ENCODE peak calls at places on chromosome 1, in nine cellular contexts. One of them, this sample, is unnamed.

GRCh38 chr1:175602186-175602585 is 141.2 kb downstream of the TNR start:
- DNase-seq in neural crest cell: no peak
- DNase-seq in OCI-LY7: no peak
- DNase-seq in NCI-H2081: no peak
- DNase-seq in NT2/D1: no peak
- DNase-seq in WERI-Rb-1: no peak
- DNase-seq in heart left ventricle: no peak
- DNase-seq in cerebellum: no peak
- DNase-seq in erythroblast: no peak
- DNase-seq in this sample: no peak

GRCh38 chr1:1602321-1602931 is 2.5 kb upstream of the FNDC10 start:
- DNase-seq in WERI-Rb-1: no peak
- DNase-seq in neural crest cell: no peak
- DNase-seq in NCI-H2081: no peak
- DNase-seq in erythroblast: no peak
- DNase-seq in OCI-LY7: no peak
- DNase-seq in NT2/D1: no peak
- DNase-seq in cerebellum: no peak
- DNase-seq in heart left ventricle: no peak
- DNase-seq in this sample: no peak

GRCh38 chr1:182175340-182176068 is 114.0 kb upstream of the ZNF648 start:
- DNase-seq in neural crest cell: no peak
- DNase-seq in NT2/D1: no peak
- DNase-seq in cerebellum: peak
- DNase-seq in WERI-Rb-1: no peak
- DNase-seq in NCI-H2081: peak
- DNase-seq in erythroblast: no peak
- DNase-seq in OCI-LY7: no peak
- DNase-seq in heart left ventricle: no peak
- DNase-seq in this sample: peak

GRCh38 chr1:151993734-151994496 is at the start of gene S100A10:
- DNase-seq in WERI-Rb-1: peak
- DNase-seq in heart left ventricle: peak
- DNase-seq in NCI-H2081: peak
- DNase-seq in NT2/D1: no peak
- DNase-seq in cerebellum: peak
- DNase-seq in neural crest cell: peak
- DNase-seq in erythroblast: peak
- DNase-seq in OCI-LY7: no peak
- DNase-seq in this sample: peak

GRCh38 chr1:112673589-112674439 is 645 bp upstream of the MOV10 start:
- DNase-seq in OCI-LY7: peak
- DNase-seq in WERI-Rb-1: peak
- DNase-seq in NT2/D1: no peak
- DNase-seq in neural crest cell: no peak
- DNase-seq in cerebellum: no peak
- DNase-seq in heart left ventricle: no peak
- DNase-seq in NCI-H2081: no peak
- DNase-seq in erythroblast: peak
- DNase-seq in this sample: no peak

GRCh38 chr1:227170361-227171166 is 147.7 kb downstream of the CDC42BPA start:
- DNase-seq in neural crest cell: no peak
- DNase-seq in WERI-Rb-1: no peak
- DNase-seq in NCI-H2081: no peak
- DNase-seq in NT2/D1: no peak
- DNase-seq in cerebellum: no peak
- DNase-seq in heart left ventricle: no peak
- DNase-seq in OCI-LY7: no peak
- DNase-seq in erythroblast: peak
- DNase-seq in this sample: no peak

GRCh38 chr1:238409191-238409846 is 518.6 kb upstream of the ZP4 start:
- DNase-seq in heart left ventricle: no peak
- DNase-seq in NT2/D1: no peak
- DNase-seq in WERI-Rb-1: no peak
- DNase-seq in erythroblast: no peak
- DNase-seq in neural crest cell: no peak
- DNase-seq in NCI-H2081: no peak
- DNase-seq in OCI-LY7: no peak
- DNase-seq in cerebellum: no peak
- DNase-seq in this sample: no peak

GRCh38 chr1:20654104-20654690 is 7.0 kb downstream of the DDOST start:
- DNase-seq in OCI-LY7: no peak
- DNase-seq in heart left ventricle: peak
- DNase-seq in cerebellum: no peak
- DNase-seq in NT2/D1: no peak
- DNase-seq in NCI-H2081: no peak
- DNase-seq in neural crest cell: no peak
- DNase-seq in erythroblast: no peak
- DNase-seq in WERI-Rb-1: no peak
- DNase-seq in this sample: no peak

GRCh38 chr1:156214024-156214748 is 1.4 kb downstream of the PMF1 start:
- DNase-seq in heart left ventricle: no peak
- DNase-seq in NCI-H2081: no peak
- DNase-seq in neural crest cell: no peak
- DNase-seq in erythroblast: peak
- DNase-seq in cerebellum: no peak
- DNase-seq in OCI-LY7: no peak
- DNase-seq in WERI-Rb-1: no peak
- DNase-seq in NT2/D1: no peak
- DNase-seq in this sample: no peak

GRCh38 chr1:2248854-2249558 is 20.9 kb downstream of the SKI start:
- DNase-seq in erythroblast: no peak
- DNase-seq in WERI-Rb-1: no peak
- DNase-seq in NCI-H2081: no peak
- DNase-seq in OCI-LY7: no peak
- DNase-seq in heart left ventricle: no peak
- DNase-seq in NT2/D1: no peak
- DNase-seq in neural crest cell: no peak
- DNase-seq in cerebellum: no peak
- DNase-seq in this sample: no peak

GRCh38 chr1:231965615-231966014 is 339.0 kb downstream of the DISC1 start:
- DNase-seq in NCI-H2081: no peak
- DNase-seq in OCI-LY7: no peak
- DNase-seq in cerebellum: no peak
- DNase-seq in erythroblast: no peak
- DNase-seq in neural crest cell: no peak
- DNase-seq in WERI-Rb-1: no peak
- DNase-seq in heart left ventricle: no peak
- DNase-seq in NT2/D1: no peak
- DNase-seq in this sample: no peak